ENCODE peak calls at places on chromosomes 11 and 22, in five cellular contexts. J is thyroid gland, G is dorsolateral prefrontal cortex, I is mammary epithelial cell, W is fibroblast of the aortic adventitia. A is an unnamed sample.

GRCh38 chr11:70526116-70527045 is 128.1 kb downstream of the CTTN start:
- DNase-seq in J (no peak), G (no peak), I (no peak), W (no peak), A (no peak)

GRCh38 chr11:66450610-66451009 is 12.0 kb upstream of the MRPL11 start:
- DNase-seq in J (no peak), G (no peak), I (no peak), W (no peak), A (no peak)

GRCh38 chr22:42856179-42856864 is 751 bp downstream of the ARFGAP3 start:
- DNase-seq in J (peak), G (no peak), I (no peak), W (peak), A (no peak)

GRCh38 chr11:86793307-86793706 is 7.0 kb upstream of the PRSS23 start:
- DNase-seq in J (no peak), G (no peak), I (no peak), W (no peak), A (no peak)

GRCh38 chr11:5289696-5290095 is 12.1 kb downstream of the OR51B4 start:
- DNase-seq in J (no peak), G (no peak), I (no peak), W (no peak), A (no peak)

GRCh38 chr22:49176956-49177355 is 650.7 kb downstream of the BRD1 start:
- DNase-seq in J (no peak), G (no peak), I (no peak), W (no peak), A (no peak)

GRCh38 chr22:46734830-46735453 is 3.1 kb downstream of the CERK start:
- DNase-seq in J (peak), G (no peak), I (no peak), W (peak), A (no peak)

GRCh38 chr11:62909107-62909894 is 11.9 kb downstream of the CHRM1 start:
- DNase-seq in J (peak), G (no peak), I (peak), W (peak), A (no peak)

GRCh38 chr22:38623357-38623756 is 32.8 kb downstream of the FAM227A start:
- DNase-seq in J (no peak), G (no peak), I (no peak), W (no peak), A (no peak)

GRCh38 chr11:93842461-93842860 is 8.0 kb downstream of the VSTM5 start:
- DNase-seq in J (no peak), G (no peak), I (peak), W (peak), A (no peak)

GRCh38 chr11:2690596-2691354 is 9.0 kb downstream of the KCNQ1OT1 start:
- DNase-seq in J (no peak), G (no peak), I (no peak), W (no peak), A (no peak)

GRCh38 chr11:20459865-20460264 is 72.3 kb downstream of the PRMT3 start:
- DNase-seq in J (no peak), G (no peak), I (no peak), W (peak), A (no peak)

GRCh38 chr22:32311551-32312071 is 46.1 kb upstream of the RFPL3 start:
- DNase-seq in J (no peak), G (no peak), I (no peak), W (no peak), A (peak)

GRCh38 chr22:11628651-11629511 is 3899.1 kb upstream of the OR11H1 start:
- DNase-seq in J (no peak), G (peak), I (no peak), W (no peak), A (peak)

GRCh38 chr22:47051435-47052175 is 289.2 kb downstream of the TBC1D22A start:
- DNase-seq in J (peak), G (no peak), I (no peak), W (no peak), A (no peak)

GRCh38 chr22:46953968-46954755 is 191.7 kb downstream of the TBC1D22A start:
- DNase-seq in J (no peak), G (no peak), I (no peak), W (no peak), A (no peak)

GRCh38 chr11:75492181-75492820 is 33.4 kb downstream of the GDPD5 start:
- DNase-seq in J (no peak), G (no peak), I (peak), W (no peak), A (no peak)

GRCh38 chr22:38403806-38404205 is 51.2 kb downstream of the KCNJ4 start:
- DNase-seq in J (no peak), G (no peak), I (no peak), W (no peak), A (no peak)

GRCh38 chr11:22337571-22338464 is at the start of gene SLC17A6:
- DNase-seq in J (no peak), G (no peak), I (peak), W (peak), A (no peak)

GRCh38 chr11:70744396-70745185 is 346.3 kb downstream of the CTTN start:
- DNase-seq in J (no peak), G (no peak), I (no peak), W (no peak), A (no peak)

GRCh38 chr11:85483861-85484260 is 143.3 kb downstream of the DLG2 start:
- DNase-seq in J (no peak), G (no peak), I (no peak), W (peak), A (no peak)

GRCh38 chr11:85481862-85482261 is 145.3 kb downstream of the DLG2 start:
- DNase-seq in J (no peak), G (no peak), I (no peak), W (no peak), A (no peak)

DNA sequence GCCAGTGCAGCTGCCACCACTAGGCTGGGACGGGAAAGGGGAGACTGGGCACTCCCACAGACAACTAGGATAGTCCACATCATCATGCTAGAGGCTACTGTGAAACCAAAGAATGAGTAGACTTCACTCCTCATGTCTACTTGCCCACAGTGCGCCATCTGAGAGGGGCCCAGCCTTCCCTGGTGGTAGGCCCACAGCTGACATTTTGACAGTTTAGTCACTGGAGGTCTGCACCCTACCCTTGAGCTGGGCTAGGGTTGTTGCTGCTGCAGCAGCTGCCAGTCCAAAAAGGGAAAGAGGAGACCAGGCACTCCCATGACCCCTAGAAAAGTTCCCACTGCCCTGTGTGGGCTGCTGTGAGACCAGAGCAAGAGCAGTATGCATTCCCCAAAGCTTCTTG is 141.2 kb downstream of the DLG2 start:
- DNase-seq in J (no peak), G (no peak), I (no peak), W (no peak), A (no peak)
- TF ChIP-seq CTCF in J (no peak), G (no peak), I (no peak), W (no peak), A (no peak)

DNA sequence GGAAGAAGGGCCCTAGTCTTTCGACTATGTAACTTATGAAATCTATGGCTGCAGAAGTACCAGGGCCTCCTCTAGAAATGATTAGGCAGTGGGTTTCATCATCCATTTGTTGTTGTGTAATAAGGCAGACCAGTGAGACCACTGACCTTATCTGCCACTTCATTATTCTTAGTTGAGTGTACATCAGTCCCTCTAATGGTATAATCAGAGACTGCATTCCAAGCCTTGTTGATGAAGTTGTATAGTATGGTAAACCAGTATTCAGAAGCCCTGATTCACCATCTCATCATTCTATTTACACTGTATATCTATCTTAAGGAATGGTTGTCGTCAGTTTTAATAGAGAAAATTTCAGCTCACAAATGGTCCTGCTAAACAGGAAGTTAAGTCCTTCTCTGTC is 32.2 kb upstream of the GRIA4 start:
- DNase-seq in J (no peak), G (no peak), I (no peak), W (peak), A (no peak)
- TF ChIP-seq CTCF in J (no peak), G (no peak), I (no peak), W (no peak), A (no peak)

GRCh38 chr11:109423114-109423859 is 1.3 kb downstream of the C11orf87 start:
- DNase-seq in J (no peak), G (peak), I (peak), W (peak), A (no peak)

GRCh38 chr11:109424893-109425292 is 2.9 kb downstream of the C11orf87 start:
- DNase-seq in J (no peak), G (no peak), I (peak), W (no peak), A (no peak)

GRCh38 chr11:109425554-109425953 is 3.6 kb downstream of the C11orf87 start:
- DNase-seq in J (no peak), G (no peak), I (no peak), W (no peak), A (no peak)

GRCh38 chr11:109422755-109423113 is 744 bp downstream of the C11orf87 start:
- DNase-seq in J (no peak), G (no peak), I (peak), W (no peak), A (no peak)

DNA sequence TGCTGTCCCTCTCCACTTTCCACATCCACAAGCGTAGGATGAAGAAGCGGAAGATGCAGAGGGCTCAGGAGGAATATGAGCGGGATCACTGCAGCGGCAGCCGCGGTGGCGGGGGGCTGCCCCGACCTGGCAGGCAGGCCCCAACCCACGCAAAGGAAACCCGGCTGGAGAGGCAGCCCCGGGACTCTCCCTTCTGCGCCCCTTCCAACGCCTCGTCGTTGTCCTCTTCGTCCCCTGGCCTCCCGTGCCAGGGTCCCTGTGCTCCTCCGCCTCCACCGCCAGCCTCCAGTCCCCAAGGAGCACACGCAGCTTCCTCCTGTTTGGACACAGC is 1.8 kb downstream of the C11orf87 start:
- DNase-seq in J (no peak), G (no peak), I (no peak), W (no peak), A (no peak)
- TF ChIP-seq CTCF in J (no peak), G (no peak), I (no peak), W (no peak), A (no peak)

GRCh38 chr11:61429691-61430582 is at the start of the genes CPSF7 and SDHAF2:
- DNase-seq in J (peak), G (peak), I (peak), W (peak), A (peak)
- TF ChIP-seq CTCF in J (no peak), G (peak), I (no peak), W (no peak), A (no peak)

GRCh38 chr22:24997023-24997422 is 44.5 kb downstream of the KIAA1671 start:
- DNase-seq in J (no peak), G (no peak), I (no peak), W (no peak), A (no peak)

GRCh38 chr22:24992946-24993345 is 40.4 kb downstream of the KIAA1671 start:
- DNase-seq in J (no peak), G (no peak), I (no peak), W (no peak), A (no peak)

GRCh38 chr22:24995649-24996180 is 43.2 kb downstream of the KIAA1671 start:
- DNase-seq in J (no peak), G (no peak), I (no peak), W (no peak), A (no peak)

GRCh38 chr22:24996420-24996952 is 44.0 kb downstream of the KIAA1671 start:
- DNase-seq in J (no peak), G (no peak), I (no peak), W (peak), A (no peak)

GRCh38 chr22:24994070-24994763 is 41.7 kb downstream of the KIAA1671 start:
- DNase-seq in J (peak), G (no peak), I (peak), W (peak), A (no peak)
- TF ChIP-seq CTCF in J (no peak), G (no peak), I (peak), W (no peak), A (no peak)

GRCh38 chr11:116422976-116423375 is 349.8 kb downstream of the BUD13 start:
- DNase-seq in J (no peak), G (no peak), I (no peak), W (no peak), A (no peak)
- TF ChIP-seq CTCF in J (no peak), G (no peak), I (no peak), W (no peak), A (no peak)

DNA sequence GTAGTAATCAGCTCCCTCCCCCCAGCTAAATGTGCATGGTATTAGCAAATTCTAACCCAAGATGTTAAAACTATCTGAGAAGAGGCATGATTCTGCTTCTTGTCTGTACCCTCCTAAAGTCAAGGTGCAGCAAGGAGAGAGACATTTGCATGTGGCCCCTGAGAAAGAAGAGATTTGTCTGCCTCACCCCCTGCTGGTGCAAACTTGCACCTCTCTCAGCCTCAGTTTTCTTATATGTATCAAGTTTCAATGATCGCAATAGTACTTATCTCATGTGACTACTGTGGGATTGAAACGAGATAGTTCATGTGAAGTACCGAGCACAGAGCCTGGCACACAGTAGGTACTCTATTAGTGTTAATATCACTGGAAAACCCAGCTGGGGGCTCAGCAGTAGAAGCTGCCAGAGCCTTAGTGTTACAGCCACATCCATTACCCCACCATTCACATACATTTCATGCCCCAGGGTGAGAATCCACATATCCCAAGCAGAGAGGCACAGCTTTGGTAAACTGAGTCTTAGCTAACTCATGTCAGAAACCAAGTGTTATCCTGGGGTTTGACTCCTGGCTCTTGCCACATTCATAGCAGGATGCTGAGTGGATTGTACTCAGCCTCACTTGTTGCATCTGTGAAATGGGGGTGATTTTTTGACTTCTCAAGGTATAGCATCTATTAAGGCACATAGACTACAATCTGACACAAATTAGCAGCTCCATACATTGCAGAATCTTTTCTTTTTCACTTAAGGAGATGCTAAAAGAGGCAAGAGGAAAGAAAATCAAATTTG is 24.9 kb downstream of the CD44 start:
- DNase-seq in J (no peak), G (no peak), I (no peak), W (no peak), A (no peak)
- TF ChIP-seq CTCF in J (no peak), G (no peak), I (peak), W (peak), A (no peak)

DNA sequence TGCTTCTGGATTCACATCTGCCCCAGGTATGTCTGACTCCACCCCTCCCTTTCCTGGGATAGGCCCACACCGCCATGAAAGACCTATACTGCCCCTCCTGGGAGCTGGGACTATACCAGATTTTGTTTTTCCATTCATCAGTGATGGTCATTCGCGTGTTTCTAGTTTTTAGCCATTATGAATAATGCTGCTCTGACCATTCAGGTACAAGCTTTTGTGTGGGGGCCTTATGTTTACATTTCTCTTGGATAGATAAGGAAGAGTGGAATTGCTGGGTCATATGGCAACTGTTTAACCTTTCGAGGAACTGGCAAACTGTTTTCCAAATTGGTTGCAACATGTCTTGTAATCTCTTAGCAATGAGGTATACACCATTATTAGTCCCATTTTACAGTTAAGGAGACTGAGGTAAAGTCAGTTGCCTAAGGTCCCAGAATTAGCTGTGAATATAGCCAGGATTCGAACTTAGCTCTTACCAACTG is 1.2 kb upstream of the TBC1D10A start:
- DNase-seq in J (peak), G (no peak), I (peak), W (no peak), A (no peak)
- TF ChIP-seq CTCF in J (no peak), G (no peak), I (peak), W (no peak), A (no peak)